ENCODE peak calls at places on chromosomes 13 and 19, in ten cellular contexts. K is A549, X is body of pancreas, Q is uterus, V is testis, I is prostate gland, B is esophagus squamous epithelium, F is stomach, C is transverse colon, J is heart left ventricle. U is an unnamed sample.

GRCh38 chr19:14577885-14578427 is 4.9 kb upstream of the CLEC17A start:
- DNase-seq in F (no peak), B (no peak), K (no peak), J (no peak), I (no peak), X (no peak), Q (no peak), V (no peak), C (no peak), U (no peak)

GRCh38 chr13:102770435-102770834 is 3.2 kb downstream of the TEX30 start:
- DNase-seq in F (no peak), X (no peak), J (no peak), Q (no peak), B (no peak), V (no peak), C (no peak), K (no peak), I (no peak), U (no peak)

GRCh38 chr19:19372656-19373416 is 32.6 kb upstream of the GATAD2A start:
- DNase-seq in X (no peak), I (no peak), Q (no peak), V (peak), C (peak), J (peak), B (no peak), F (peak), K (peak), U (peak)

GRCh38 chr13:25181597-25181996 is 9.5 kb upstream of the AMER2 start:
- DNase-seq in X (no peak), K (no peak), Q (no peak), B (no peak), J (no peak), C (no peak), I (no peak), F (no peak), V (no peak), U (no peak)

GRCh38 chr19:18850560-18851375 is 19.0 kb downstream of the UPF1 start:
- DNase-seq in J (no peak), C (no peak), X (no peak), V (peak), F (no peak), K (no peak), I (no peak), B (no peak), Q (peak), U (peak)

GRCh38 chr13:113774177-113775107 is 15.4 kb downstream of the TMEM255B start:
- DNase-seq in J (no peak), C (no peak), V (no peak), I (no peak), F (peak), X (no peak), B (no peak), Q (no peak), K (peak), U (peak)

GRCh38 chr13:99392126-99392805 is 85.1 kb upstream of the GPR183 start:
- DNase-seq in B (no peak), C (no peak), J (no peak), I (no peak), X (no peak), Q (no peak), F (no peak), V (no peak), K (no peak), U (peak)

GRCh38 chr13:67299072-67299635 is 69.0 kb upstream of the PCDH9 start:
- DNase-seq in J (no peak), C (no peak), X (no peak), V (no peak), I (no peak), K (no peak), Q (no peak), F (no peak), B (no peak), U (no peak)

GRCh38 chr13:40776681-40777165 is 5.7 kb upstream of the MRPS31 start:
- DNase-seq in B (peak), J (no peak), F (no peak), C (peak), V (no peak), Q (no peak), I (no peak), K (no peak), X (no peak), U (no peak)

GRCh38 chr19:6737873-6738725 is 719 bp upstream of the GPR108 start:
- DNase-seq in I (peak), C (peak), V (peak), X (peak), F (peak), K (peak), B (no peak), Q (peak), J (peak), U (peak)

GRCh38 chr19:9901020-9901419 is 35.3 kb downstream of the OLFM2 start:
- DNase-seq in F (no peak), B (no peak), Q (no peak), V (no peak), X (no peak), I (no peak), J (no peak), K (no peak), C (no peak), U (no peak)

GRCh38 chr13:47480121-47480520 is 521.0 kb downstream of the SUCLA2 start:
- DNase-seq in I (no peak), K (no peak), B (no peak), V (no peak), X (no peak), C (no peak), Q (no peak), J (no peak), F (no peak), U (no peak)

GRCh38 chr19:55703790-55704215 is 28.8 kb downstream of the EPN1 start:
- DNase-seq in K (no peak), B (no peak), V (peak), J (no peak), F (peak), X (peak), C (peak), I (no peak), Q (no peak), U (peak)

GRCh38 chr13:30107536-30108136 is 199.7 kb downstream of the KATNAL1 start:
- DNase-seq in F (peak), I (no peak), J (no peak), Q (no peak), X (no peak), B (no peak), C (peak), V (no peak), K (no peak), U (no peak)

GRCh38 chr13:99956473-99957349 is 14.9 kb downstream of the ZIC5 start:
- DNase-seq in I (no peak), V (no peak), B (no peak), K (no peak), F (no peak), Q (no peak), C (no peak), J (no peak), X (no peak), U (no peak)

GRCh38 chr19:15280915-15281683 is 48.9 kb upstream of the EPHX3 start:
- DNase-seq in V (peak), Q (peak), B (no peak), F (peak), K (no peak), I (peak), J (peak), X (peak), C (peak), U (peak)

GRCh38 chr13:31022491-31022890 is 90.0 kb downstream of the TEX26 start:
- DNase-seq in K (no peak), X (no peak), V (no peak), B (no peak), F (no peak), I (no peak), C (no peak), J (no peak), Q (no peak), U (no peak)

GRCh38 chr19:15812059-15812722 is 3.3 kb downstream of the OR10H1 start:
- DNase-seq in K (no peak), C (peak), I (peak), B (no peak), J (no peak), X (no peak), Q (no peak), F (peak), V (peak), U (no peak)

GRCh38 chr19:47729799-47730520 is 15.4 kb upstream of the NOP53 start:
- DNase-seq in X (peak), I (peak), B (no peak), Q (peak), J (peak), K (peak), F (peak), V (peak), C (peak), U (peak)

GRCh38 chr13:102571075-102571474 is 25.7 kb upstream of the TPP2 start:
- DNase-seq in K (no peak), B (no peak), Q (no peak), C (no peak), I (no peak), X (no peak), J (no peak), F (no peak), V (no peak), U (no peak)

GRCh38 chr19:10238172-10238783 is 7.1 kb upstream of the S1PR2 start:
- DNase-seq in I (no peak), F (peak), J (peak), X (no peak), Q (peak), C (peak), K (peak), B (no peak), V (no peak), U (no peak)

GRCh38 chr13:83221256-83221655 is 661.0 kb downstream of the SLITRK1 start:
- DNase-seq in J (no peak), I (no peak), Q (no peak), X (no peak), B (no peak), F (no peak), C (no peak), V (no peak), K (no peak), U (no peak)

GRCh38 chr13:48849515-48849914 is 126.2 kb upstream of the FNDC3A start:
- DNase-seq in J (no peak), X (no peak), C (no peak), V (peak), B (no peak), F (no peak), I (no peak), Q (no peak), K (no peak), U (no peak)

GRCh38 chr13:110617326-110618072 is 2.2 kb downstream of the NAXD start:
- DNase-seq in V (peak), Q (peak), C (peak), X (peak), K (no peak), J (no peak), I (no peak), F (peak), B (no peak), U (peak)

GRCh38 chr13:110638814-110639806 is 23.8 kb downstream of the NAXD start:
- DNase-seq in J (no peak), I (no peak), C (no peak), B (no peak), V (no peak), Q (no peak), X (no peak), F (peak), K (no peak), U (no peak)

GRCh38 chr13:99496322-99497142 is 4.7 kb upstream of the TM9SF2 start:
- DNase-seq in F (peak), Q (peak), K (no peak), C (peak), V (peak), J (peak), I (peak), B (peak), X (no peak), U (peak)

GRCh38 chr19:35833972-35834371 is 18.3 kb downstream of the NPHS1 start:
- DNase-seq in Q (no peak), X (no peak), J (no peak), I (no peak), F (no peak), K (no peak), V (no peak), C (no peak), B (no peak), U (no peak)

GRCh38 chr19:18869781-18870530 is 26.0 kb downstream of the CERS1 start:
- DNase-seq in Q (no peak), B (no peak), J (no peak), I (no peak), F (no peak), V (no peak), X (no peak), K (no peak), C (no peak), U (no peak)

GRCh38 chr13:107964356-107964755 is 251.0 kb downstream of the LIG4 start:
- DNase-seq in J (no peak), X (no peak), B (no peak), F (no peak), Q (no peak), K (no peak), I (no peak), C (no peak), V (peak), U (no peak)

GRCh38 chr13:95497307-95497943 is 55.1 kb upstream of the CLDN10 start:
- DNase-seq in B (no peak), J (peak), X (peak), F (no peak), C (no peak), K (no peak), Q (no peak), I (no peak), V (no peak), U (no peak)

GRCh38 chr13:32585625-32586021 is 629 bp upstream of the PDS5B start:
- DNase-seq in X (peak), B (no peak), Q (peak), K (no peak), I (peak), C (no peak), F (no peak), J (no peak), V (no peak), U (no peak)

GRCh38 chr13:42907745-42908144 is 84.3 kb downstream of the EPSTI1 start:
- DNase-seq in B (no peak), X (no peak), V (no peak), K (no peak), Q (no peak), C (no peak), J (no peak), F (no peak), I (no peak), U (no peak)

GRCh38 chr19:48872884-48873475 is 759 bp downstream of the PPP1R15A start:
- DNase-seq in X (peak), K (peak), B (peak), J (peak), I (peak), C (peak), Q (peak), F (peak), V (peak), U (peak)
- TF ChIP-seq POLR2A in X (no peak), K (no peak), B (no peak), J (no peak), I (peak), C (no peak), Q (peak), F (no peak), V (no peak), U (no peak)

GRCh38 chr13:46385946-46386345 is 1.1 kb downstream of the RUBCNL start:
- DNase-seq in X (no peak), B (no peak), C (no peak), I (no peak), K (no peak), J (no peak), Q (no peak), F (no peak), V (no peak), U (no peak)
- TF ChIP-seq CTCF in X (no peak), B (no peak), C (no peak), I (no peak), K (no peak), J (no peak), Q (no peak), F (no peak), V (no peak), U (no peak)

DNA sequence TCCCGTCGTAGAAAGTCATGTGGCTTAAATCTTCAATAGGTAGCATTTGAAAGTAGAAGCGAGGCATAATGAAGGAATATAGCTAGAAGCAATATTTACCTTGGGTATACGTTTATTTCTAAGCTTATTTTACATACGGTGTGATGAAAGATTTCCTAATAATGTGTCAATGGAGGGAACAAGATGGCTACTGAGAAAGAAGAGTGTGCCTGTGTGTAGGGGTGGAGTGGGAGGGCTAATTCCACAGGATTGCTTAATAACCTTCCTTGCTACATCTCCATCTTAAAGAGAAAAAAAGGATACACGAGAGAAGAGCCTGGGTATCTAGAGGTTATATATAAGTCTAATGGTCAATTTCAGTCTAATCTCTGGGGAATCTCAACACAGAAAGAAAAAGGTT is 2.0 kb downstream of the SPART start:
- DNase-seq in J (no peak), V (no peak), C (peak), B (no peak), K (no peak), I (no peak), Q (no peak), X (no peak), F (no peak), U (peak)
- H3K27ac ChIP-seq in J (peak), V (peak), C (peak), B (peak), K (no peak), I (peak), Q (peak), X (no peak), F (peak), U (peak)

DNA sequence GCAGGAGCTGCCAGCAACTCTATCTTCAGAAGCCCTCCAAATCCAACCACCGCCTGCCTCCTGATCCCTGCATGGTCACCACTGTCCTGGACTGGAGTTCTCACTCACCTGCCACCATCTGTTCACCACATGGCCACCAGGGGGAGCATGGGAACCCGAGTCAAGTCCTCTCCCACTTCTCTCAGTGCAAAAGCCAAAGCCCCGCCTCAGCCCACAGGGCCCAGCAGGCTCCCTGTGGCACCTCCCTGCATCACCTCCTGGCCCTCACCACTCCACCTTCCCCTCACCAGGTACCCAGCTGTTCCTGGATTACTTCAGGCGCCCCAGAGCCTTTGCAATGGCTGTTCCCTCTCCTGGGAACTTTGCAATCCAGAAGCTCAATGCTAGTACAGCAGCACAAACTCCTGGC is 5.3 kb downstream of the DHPS start:
- DNase-seq in K (peak), Q (peak), I (peak), F (peak), C (peak), J (peak), X (peak), B (no peak), V (peak), U (peak)
- TF ChIP-seq POLR2A in K (no peak), Q (no peak), I (no peak), F (no peak), C (no peak), J (no peak), X (no peak), B (no peak), V (no peak), U (no peak)

GRCh38 chr13:52406629-52407028 is 657 bp upstream of the THSD1 start:
- DNase-seq in X (no peak), Q (no peak), C (no peak), J (no peak), B (no peak), K (no peak), I (no peak), F (no peak), V (no peak), U (no peak)

GRCh38 chr13:52412128-52412527 is 6.2 kb upstream of the THSD1 start:
- DNase-seq in I (no peak), V (no peak), Q (no peak), B (no peak), K (no peak), X (no peak), J (no peak), F (no peak), C (no peak), U (no peak)

GRCh38 chr13:52414963-52415362 is 9.0 kb upstream of the THSD1 start:
- DNase-seq in X (no peak), I (no peak), C (no peak), F (no peak), K (no peak), B (no peak), V (no peak), J (no peak), Q (no peak), U (no peak)

GRCh38 chr13:52414051-52414450 is 8.1 kb upstream of the THSD1 start:
- DNase-seq in Q (no peak), B (no peak), V (no peak), X (no peak), J (no peak), C (no peak), K (no peak), F (no peak), I (no peak), U (no peak)

GRCh38 chr13:52411629-52412028 is 5.7 kb upstream of the THSD1 start:
- DNase-seq in X (no peak), C (no peak), I (no peak), K (peak), Q (no peak), F (no peak), V (no peak), B (no peak), J (no peak), U (no peak)
- TF ChIP-seq CTCF in X (no peak), C (no peak), I (no peak), K (no peak), Q (no peak), F (no peak), V (no peak), B (no peak), J (no peak), U (no peak)

DNA sequence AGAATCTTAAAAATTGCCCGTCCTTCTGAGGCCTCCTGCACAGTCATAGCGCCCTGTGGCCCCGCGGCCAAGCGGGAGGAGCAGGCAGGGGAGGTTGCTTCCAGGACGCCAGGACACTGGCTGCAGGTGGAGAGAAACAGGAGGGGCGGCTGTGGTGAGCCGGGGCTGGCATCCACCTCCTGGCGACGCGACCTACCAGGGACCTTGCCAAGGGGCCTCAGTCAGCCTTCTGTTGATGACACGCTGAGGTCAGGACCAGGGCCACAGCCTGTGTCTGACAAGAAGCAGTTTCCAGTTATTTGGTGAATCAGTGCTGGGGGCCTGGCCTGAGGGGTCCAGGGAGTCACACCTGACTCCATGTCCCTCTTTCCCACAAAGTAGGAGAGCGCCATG is 13.3 kb upstream of the MKNK2 start:
- DNase-seq in K (no peak), Q (no peak), J (no peak), F (no peak), X (no peak), V (no peak), B (no peak), I (no peak), C (no peak), U (peak)
- H3K27ac ChIP-seq in K (peak), Q (peak), J (peak), F (peak), X (no peak), V (peak), B (no peak), I (peak), C (peak), U (peak)

DNA sequence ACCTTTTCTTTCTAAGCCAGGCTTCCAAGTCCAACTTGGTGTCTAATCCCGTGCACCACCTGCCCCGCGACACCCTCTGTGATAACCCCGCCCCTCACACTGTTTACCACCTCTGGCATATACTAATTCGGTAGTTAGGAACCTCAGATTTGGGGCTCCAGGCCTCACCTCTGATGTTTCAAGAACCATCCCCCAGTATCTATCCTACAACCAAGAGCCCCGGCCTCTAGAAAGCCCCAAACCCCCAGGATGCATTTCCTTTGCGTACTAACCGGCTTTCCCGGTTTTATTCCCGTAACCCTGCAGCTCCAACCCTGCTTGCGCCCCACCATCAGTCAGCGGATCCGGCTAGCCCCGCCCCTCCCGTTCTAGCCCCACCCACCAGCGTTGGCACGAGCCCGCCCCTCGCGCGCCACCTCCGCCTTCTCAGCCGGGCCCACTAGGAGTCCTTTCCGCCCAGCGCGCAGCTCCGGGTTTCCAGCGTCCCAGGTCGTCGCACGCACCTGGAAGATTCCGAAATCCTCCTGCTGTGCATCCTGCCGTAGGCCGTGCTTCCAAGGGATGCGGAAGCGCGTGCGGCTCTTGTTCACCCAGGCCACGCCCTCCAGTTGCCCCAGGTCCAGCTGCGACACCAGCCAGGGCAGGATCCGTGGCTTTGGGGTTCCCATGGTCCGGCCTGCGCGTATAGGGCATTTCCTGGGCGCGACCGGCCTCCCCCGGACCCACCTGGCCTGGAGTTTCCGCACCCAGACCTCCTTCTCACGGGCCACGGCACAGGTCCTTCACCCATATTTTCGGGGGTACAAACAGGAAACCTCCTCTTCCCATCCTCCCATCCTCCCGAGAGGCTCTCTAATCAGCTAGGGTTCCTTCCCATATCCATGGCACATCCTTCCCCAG is 1.2 kb downstream of the IRF3 start:
- DNase-seq in I (peak), J (peak), B (peak), K (peak), F (peak), Q (peak), V (peak), X (peak), C (peak), U (peak)
- TF ChIP-seq POLR2A in I (peak), J (no peak), B (no peak), K (peak), F (no peak), Q (peak), V (no peak), X (peak), C (peak), U (no peak)

U was measured in adrenal gland.